ENCODE peak calls at places on chromosome 9, in four cellular contexts. S, G, B and Z are unnamed samples.

GRCh38 chr9:97986466-97986865 is 3.3 kb downstream of the ANP32B start:
- DNase-seq in B (no peak), S (no peak), G (no peak), Z (no peak)

GRCh38 chr9:113409481-113409880 is 994 bp downstream of the POLE3 start:
- DNase-seq in S (no peak), G (no peak), B (no peak), Z (no peak)

GRCh38 chr9:106860731-106861584 is 2.0 kb upstream of the ZNF462 start:
- DNase-seq in B (no peak), G (no peak), S (peak; percentile 76), Z (peak; percentile 36)

GRCh38 chr9:92711844-92712243 is 41.9 kb upstream of the IPPK start:
- DNase-seq in B (no peak), S (no peak), G (no peak), Z (no peak)

GRCh38 chr9:124941689-124942561 is 1.0 kb upstream of the GOLGA1 start:
- DNase-seq in G (no peak), S (peak; percentile 49), B (peak; percentile 58), Z (no peak)

GRCh38 chr9:26760675-26761074 is 131.9 kb downstream of the CAAP1 start:
- DNase-seq in S (no peak), G (no peak), B (no peak), Z (no peak)

GRCh38 chr9:134014946-134015345 is 10.3 kb upstream of the BRD3OS start:
- DNase-seq in G (no peak), B (no peak), S (peak; percentile 34), Z (no peak)

GRCh38 chr9:102273952-102274351 is 535.5 kb upstream of the GRIN3A start:
- DNase-seq in G (no peak), S (peak; percentile 19), B (no peak), Z (no peak)

GRCh38 chr9:83451308-83451707 is 86.9 kb downstream of the FRMD3 start:
- DNase-seq in G (no peak), B (no peak), S (no peak), Z (no peak)

GRCh38 chr9:121494192-121494591 is 5.5 kb downstream of the GGTA1 start:
- DNase-seq in S (no peak), B (no peak), G (no peak), Z (no peak)

GRCh38 chr9:2181794-2182193 is 166.6 kb downstream of the SMARCA2 start:
- DNase-seq in B (no peak), G (no peak), S (no peak), Z (no peak)

GRCh38 chr9:122228906-122229837 is at the start of gene LHX6:
- DNase-seq in G (no peak), B (no peak), S (no peak), Z (no peak)

GRCh38 chr9:116048072-116048471 is 105.5 kb upstream of the PAPPA start:
- DNase-seq in S (no peak), B (no peak), G (no peak), Z (no peak)

GRCh38 chr9:107472581-107473335 is 16.8 kb downstream of the KLF4 start:
- DNase-seq in S (no peak), G (no peak), B (no peak), Z (peak; percentile 15)

GRCh38 chr9:76529667-76530066 is 70.7 kb downstream of the GCNT1 start:
- DNase-seq in G (no peak), B (no peak), S (no peak), Z (no peak)

GRCh38 chr9:2625427-2625826 is 3.8 kb downstream of the VLDLR start:
- DNase-seq in S (no peak), B (no peak), G (no peak), Z (no peak)

GRCh38 chr9:32665101-32665500 is 29.6 kb upstream of the TAF1L start:
- DNase-seq in B (no peak), S (no peak), G (no peak), Z (peak; percentile 36)

GRCh38 chr9:118595719-118596305 is 773.4 kb downstream of the BRINP1 start:
- DNase-seq in B (no peak), S (peak; percentile 82), G (no peak), Z (peak; percentile 70)

GRCh38 chr9:38715684-38716083 is 4.2 kb downstream of the FAM240B start:
- DNase-seq in G (no peak), B (no peak), S (no peak), Z (no peak)

GRCh38 chr9:8784813-8785212 is 985.2 kb upstream of the DMAC1 start:
- DNase-seq in B (no peak), S (no peak), G (no peak), Z (no peak)

GRCh38 chr9:78132688-78133033 is 101.0 kb upstream of the GNAQ start:
- DNase-seq in S (no peak), B (no peak), G (no peak), Z (no peak)

GRCh38 chr9:130288926-130289705 is 23.6 kb downstream of the HMCN2 start:
- DNase-seq in S (no peak), G (no peak), B (no peak), Z (no peak)

GRCh38 chr9:5879419-5880181 is 11.1 kb upstream of the MLANA start:
- DNase-seq in B (no peak), S (peak; percentile 89), G (no peak), Z (peak; percentile 56)

GRCh38 chr9:114616684-114617520 is 5.8 kb downstream of the TMEM268 start:
- DNase-seq in G (no peak), S (no peak), B (no peak), Z (no peak)

GRCh38 chr9:134326754-134327526 is 685 bp downstream of the RXRA start:
- DNase-seq in S (no peak), B (no peak), G (no peak), Z (no peak)

GRCh38 chr9:134224827-134225154 is 60.4 kb upstream of the RNU6ATAC start:
- DNase-seq in B (no peak), S (no peak), G (no peak), Z (no peak)

GRCh38 chr9:119802621-119803020 is 433.4 kb upstream of the BRINP1 start:
- DNase-seq in S (no peak), B (no peak), G (no peak), Z (no peak)

GRCh38 chr9:29397148-29397547 is 1823.9 kb upstream of the C9orf72 start:
- DNase-seq in G (no peak), S (no peak), B (no peak), Z (no peak)

GRCh38 chr9:124174385-124174784 is 83.4 kb upstream of the NEK6 start:
- DNase-seq in S (no peak), G (no peak), B (no peak), Z (no peak)

GRCh38 chr9:37968228-37968672 is 64.3 kb upstream of the SLC25A51 start:
- DNase-seq in G (no peak), B (no peak), S (no peak), Z (no peak)

GRCh38 chr9:17005085-17005484 is 129.8 kb upstream of the CNTLN start:
- DNase-seq in S (peak; percentile 86), G (no peak), B (no peak), Z (peak; percentile 83)

GRCh38 chr9:137461663-137462395 is 2.7 kb upstream of the NSMF start:
- DNase-seq in S (no peak), B (peak; percentile 74), G (no peak), Z (no peak)

GRCh38 chr9:34501889-34502425 is 20.8 kb downstream of the ENHO start:
- DNase-seq in G (no peak), B (no peak), S (no peak), Z (no peak)